ENCODE peak calls at places on chromosomes 16 and 17, in six cellular contexts. D is mucosa of gallbladder; C is activated CD4-positive, alpha-beta memory T cell treated with anti-CD3 and anti-CD28 coated beads, Interleukin-2, amount 10 ng/mL, durations not matched to agents 7 days and 5 days; X is activated CD4-positive, alpha-beta T cell treated with anti-CD3 and anti-CD28 coated beads for 48 hours; F is T-cell; W is EL. L is an unnamed sample.

GRCh38 chr16:89197033-89197632 is 3.2 kb downstream of the SLC22A31 start:
- DNase-seq in F (no peak), C (no peak), W (no peak), D (no peak), X (no peak), L (no peak)

GRCh38 chr17:18025596-18026407 is 13.2 kb downstream of the ATPAF2 start:
- DNase-seq in C (peak; percentile 68), F (no peak), D (no peak), W (peak; percentile 75), X (peak; percentile 50), L (no peak)

GRCh38 chr16:66608241-66609138 is 4.0 kb downstream of the CMTM3 start:
- DNase-seq in F (peak; percentile 75), W (peak; percentile 87), X (peak; percentile 93), D (peak; percentile 89), C (peak; percentile 82), L (peak; percentile 95)

GRCh38 chr17:10337136-10337535 is 35.7 kb downstream of the MYH13 start:
- DNase-seq in W (no peak), F (no peak), C (no peak), X (no peak), D (no peak), L (no peak)

GRCh38 chr17:6752068-6752909 is 3.6 kb upstream of the XAF1 start:
- DNase-seq in F (no peak), D (peak; percentile 65), X (no peak), C (no peak), W (peak; percentile 100), L (peak; percentile 39)

GRCh38 chr17:4837471-4838305 is 4.5 kb downstream of the MINK1 start:
- DNase-seq in X (no peak), W (no peak), C (no peak), D (no peak), F (no peak), L (no peak)

GRCh38 chr16:27470567-27471431 is 68.8 kb downstream of the IL21R start:
- DNase-seq in C (no peak), F (no peak), X (no peak), W (peak; percentile 82), D (no peak), L (peak; percentile 63)

GRCh38 chr17:7208027-7208571 is 11.5 kb downstream of the DLG4 start:
- DNase-seq in W (no peak), C (no peak), D (no peak), F (no peak), X (no peak), L (no peak)

GRCh38 chr17:31857920-31858646 is 961 bp downstream of the COPRS start:
- DNase-seq in C (no peak), W (peak; percentile 27), F (peak; percentile 3), X (no peak), D (no peak), L (peak; percentile 12)

GRCh38 chr16:35559911-35560636 is 2100.7 kb downstream of the TP53TG3F start:
- DNase-seq in D (no peak), C (no peak), F (no peak), W (no peak), X (no peak), L (no peak)

GRCh38 chr17:8041249-8041928 is 2.5 kb downstream of the ALOX15B start:
- DNase-seq in D (peak; percentile 48), W (peak; percentile 71), C (peak; percentile 54), X (peak; percentile 68), F (peak; percentile 21), L (peak; percentile 41)

GRCh38 chr16:89411335-89411850 is 79.0 kb downstream of the ANKRD11 start:
- DNase-seq in X (no peak), F (no peak), W (no peak), C (no peak), D (no peak), L (no peak)

GRCh38 chr17:56262854-56263253 is 109.6 kb downstream of the ANKFN1 start:
- DNase-seq in D (peak; percentile 10), F (no peak), C (no peak), W (no peak), X (no peak), L (no peak)

GRCh38 chr17:16872351-16872751 is 99.6 kb downstream of the TNFRSF13B start:
- DNase-seq in X (no peak), D (no peak), C (no peak), W (peak; percentile 26), F (no peak), L (no peak)

L was measured in trophoblast cell.